ENCODE peak calls at places on chromosomes 13 and 19, in nine cellular contexts. P is CD8-positive, alpha-beta memory T cell; Q is head of caudate nucleus; X is NCI-H774; S is astrocyte of the hippocampus; J is M059J; Y is activated T-cell treated with anti-CD3 and anti-CD28 coated beads, Interleukin-2, amount 50 U/mL, for 72 hours; G is C1 segment of cervical spinal cord; W is stimulated activated naive CD8-positive, alpha-beta T cell treated with anti-CD3 and anti-CD28 coated beads, Interleukin-15, Interleukin-2, amounts not matched to agents 100 U/mL and 50 U/mL, for 24 hours. T is an unnamed sample.

GRCh38 chr19:50817941-50818858 is 5.4 kb downstream of the KLK1 start:
- DNase-seq in S (peak), W (peak), J (no peak), Q (no peak), P (no peak), G (no peak), Y (peak), X (peak), T (no peak)

GRCh38 chr13:32938907-32939306 is 77.3 kb upstream of the KL start:
- DNase-seq in X (no peak), G (no peak), Y (no peak), J (peak), S (no peak), W (no peak), P (no peak), Q (no peak), T (no peak)

GRCh38 chr13:48896312-48896711 is 79.4 kb upstream of the FNDC3A start:
- DNase-seq in P (no peak), J (peak), W (no peak), Y (no peak), G (no peak), S (no peak), Q (no peak), X (no peak), T (no peak)

GRCh38 chr19:40465025-40465780 is at the start of gene BLVRB:
- DNase-seq in X (no peak), Q (no peak), P (peak), G (peak), Y (peak), W (no peak), S (peak), J (peak), T (no peak)

GRCh38 chr19:11861301-11861700 is 12.8 kb downstream of the ZNF439 start:
- DNase-seq in W (no peak), X (no peak), G (no peak), P (no peak), J (no peak), Q (no peak), Y (no peak), S (no peak), T (no peak)

GRCh38 chr19:54392078-54392477 is 23.2 kb upstream of the TTYH1 start:
- DNase-seq in P (no peak), Y (no peak), G (no peak), J (no peak), W (no peak), X (no peak), Q (no peak), S (no peak), T (no peak)

GRCh38 chr19:718251-719024 is 9.7 kb downstream of the PALM start:
- DNase-seq in J (no peak), Q (no peak), Y (no peak), W (no peak), G (no peak), S (no peak), P (no peak), X (no peak), T (no peak)

GRCh38 chr19:19170053-19170945 is at the start of gene MEF2B:
- DNase-seq in G (no peak), X (peak), Q (peak), J (no peak), W (peak), P (peak), S (peak), Y (peak), T (peak)

GRCh38 chr19:42693760-42694350 is 46.4 kb downstream of the PSG3 start:
- DNase-seq in Q (peak), W (peak), J (peak), G (no peak), P (no peak), S (peak), X (no peak), Y (peak), T (no peak)

GRCh38 chr19:35513231-35513974 is at the start of gene DMKN:
- DNase-seq in W (no peak), P (no peak), Q (peak), Y (no peak), S (no peak), X (no peak), J (peak), G (no peak), T (no peak)

GRCh38 chr13:57629821-57630235 is 1.7 kb upstream of the PCDH17 start:
- DNase-seq in G (peak), J (peak), X (no peak), W (peak), Q (peak), S (peak), P (peak), Y (peak), T (peak)

GRCh38 chr13:30119476-30119875 is 187.9 kb downstream of the KATNAL1 start:
- DNase-seq in X (no peak), P (no peak), J (peak), Q (no peak), Y (peak), G (no peak), W (no peak), S (peak), T (no peak)

GRCh38 chr13:30113983-30114491 is 193.3 kb downstream of the KATNAL1 start:
- DNase-seq in Q (no peak), X (no peak), J (no peak), S (peak), P (no peak), W (no peak), G (no peak), Y (no peak), T (no peak)

GRCh38 chr13:27827646-27828045 is 35.4 kb downstream of the GSX1 start:
- DNase-seq in W (no peak), P (no peak), X (no peak), G (no peak), S (no peak), J (peak), Y (no peak), Q (no peak), T (no peak)

GRCh38 chr19:7823902-7824301 is 6.1 kb upstream of the EVI5L start:
- DNase-seq in S (no peak), J (peak), Q (no peak), W (no peak), P (no peak), G (no peak), X (no peak), Y (no peak), T (no peak)

GRCh38 chr19:7982651-7983099 is 22.8 kb downstream of the ELAVL1 start:
- DNase-seq in Y (no peak), P (no peak), G (no peak), W (no peak), S (no peak), Q (no peak), J (no peak), X (no peak), T (no peak)

GRCh38 chr19:13493516-13494310 is 12.6 kb downstream of the CACNA1A start:
- DNase-seq in J (peak), X (no peak), Y (no peak), Q (no peak), S (peak), G (no peak), W (no peak), P (no peak), T (no peak)

GRCh38 chr13:42656136-42656535 is 82.2 kb downstream of the TNFSF11 start:
- DNase-seq in Q (no peak), W (no peak), S (no peak), X (no peak), P (no peak), G (no peak), Y (no peak), J (no peak), T (no peak)

GRCh38 chr13:93230466-93230865 is 3.9 kb downstream of the GPC6 start:
- DNase-seq in S (peak), Q (no peak), X (no peak), W (no peak), J (no peak), G (no peak), Y (no peak), P (no peak), T (no peak)

GRCh38 chr19:1672038-1672768 is 19.8 kb upstream of the TCF3 start:
- DNase-seq in Y (peak), P (peak), X (no peak), G (peak), Q (peak), S (peak), J (peak), W (peak), T (no peak)

GRCh38 chr19:35704218-35704617 is at the start of gene ZBTB32:
- DNase-seq in Y (peak), Q (no peak), S (peak), P (no peak), G (no peak), J (peak), X (peak), W (peak), T (no peak)

GRCh38 chr19:16263115-16263839 is 61.3 kb upstream of the KLF2 start:
- DNase-seq in W (no peak), Y (no peak), S (no peak), P (no peak), X (no peak), G (no peak), J (no peak), Q (no peak), T (no peak)

GRCh38 chr13:112434937-112435523 is 58.9 kb downstream of the SPACA7 start:
- DNase-seq in Q (no peak), S (no peak), P (no peak), G (no peak), J (no peak), X (no peak), W (no peak), Y (no peak), T (no peak)

GRCh38 chr19:1718382-1719315 is 34.7 kb upstream of the ONECUT3 start:
- DNase-seq in S (no peak), Y (no peak), G (no peak), W (no peak), J (no peak), X (no peak), P (no peak), Q (no peak), T (no peak)

GRCh38 chr13:24187185-24187584 is 26.7 kb downstream of the SPATA13 start:
- DNase-seq in Q (no peak), G (no peak), S (no peak), Y (peak), X (no peak), J (no peak), P (no peak), W (no peak), T (no peak)

GRCh38 chr13:101529419-101529818 is 76.9 kb downstream of the ITGBL1 start:
- DNase-seq in Y (peak), S (peak), J (peak), G (no peak), X (no peak), Q (peak), P (no peak), W (peak), T (no peak)

GRCh38 chr13:21075303-21076264 is 14.2 kb upstream of the LATS2 start:
- DNase-seq in S (peak), G (no peak), Q (no peak), W (peak), J (no peak), Y (peak), X (no peak), P (no peak), T (no peak)